ENCODE peak calls at places on chromosomes 11 and 22, in four cellular contexts. One of them, this sample, is unnamed.

GRCh38 chr11:66727282-66727882 is 1.6 kb downstream of the SPTBN2 start:
- DNase-seq in AG04449: no peak
- DNase-seq in stimulated activated CD4-positive, alpha-beta T cell treated with anti-CD3 and anti-CD28 coated beads, Interleukin-15, amount 100 ng/mL, for 1 hour: no peak
- DNase-seq in WERI-Rb-1: peak
- DNase-seq in this sample: peak

GRCh38 chr22:27213766-27214581 is 556.6 kb downstream of the MIAT start:
- DNase-seq in AG04449: no peak
- DNase-seq in WERI-Rb-1: no peak
- DNase-seq in stimulated activated CD4-positive, alpha-beta T cell treated with anti-CD3 and anti-CD28 coated beads, Interleukin-15, amount 100 ng/mL, for 1 hour: no peak
- DNase-seq in this sample: no peak

GRCh38 chr11:125251956-125252355 is 87.4 kb downstream of the PKNOX2 start:
- DNase-seq in WERI-Rb-1: no peak
- DNase-seq in stimulated activated CD4-positive, alpha-beta T cell treated with anti-CD3 and anti-CD28 coated beads, Interleukin-15, amount 100 ng/mL, for 1 hour: no peak
- DNase-seq in AG04449: no peak
- DNase-seq in this sample: no peak

GRCh38 chr11:65488273-65489058 is 10.4 kb upstream of the MALAT1 start:
- DNase-seq in stimulated activated CD4-positive, alpha-beta T cell treated with anti-CD3 and anti-CD28 coated beads, Interleukin-15, amount 100 ng/mL, for 1 hour: no peak
- DNase-seq in WERI-Rb-1: no peak
- DNase-seq in AG04449: no peak
- DNase-seq in this sample: peak

GRCh38 chr11:79807506-79807905 is 366.7 kb upstream of the TENM4 start:
- DNase-seq in AG04449: no peak
- DNase-seq in stimulated activated CD4-positive, alpha-beta T cell treated with anti-CD3 and anti-CD28 coated beads, Interleukin-15, amount 100 ng/mL, for 1 hour: no peak
- DNase-seq in WERI-Rb-1: no peak
- DNase-seq in this sample: no peak

GRCh38 chr22:26690654-26691376 is 33.4 kb downstream of the MIAT start:
- DNase-seq in WERI-Rb-1: no peak
- DNase-seq in AG04449: no peak
- DNase-seq in stimulated activated CD4-positive, alpha-beta T cell treated with anti-CD3 and anti-CD28 coated beads, Interleukin-15, amount 100 ng/mL, for 1 hour: no peak
- DNase-seq in this sample: peak

GRCh38 chr22:33971561-33971961 is 51.3 kb upstream of the LARGE1 start:
- DNase-seq in AG04449: no peak
- DNase-seq in stimulated activated CD4-positive, alpha-beta T cell treated with anti-CD3 and anti-CD28 coated beads, Interleukin-15, amount 100 ng/mL, for 1 hour: no peak
- DNase-seq in WERI-Rb-1: no peak
- DNase-seq in this sample: peak

GRCh38 chr22:40960137-40960536 is 9.0 kb downstream of the RBX1 start:
- DNase-seq in WERI-Rb-1: no peak
- DNase-seq in AG04449: no peak
- DNase-seq in stimulated activated CD4-positive, alpha-beta T cell treated with anti-CD3 and anti-CD28 coated beads, Interleukin-15, amount 100 ng/mL, for 1 hour: no peak
- DNase-seq in this sample: no peak

GRCh38 chr11:44072757-44073658 is 6.9 kb downstream of the ACCS start:
- DNase-seq in stimulated activated CD4-positive, alpha-beta T cell treated with anti-CD3 and anti-CD28 coated beads, Interleukin-15, amount 100 ng/mL, for 1 hour: no peak
- DNase-seq in AG04449: no peak
- DNase-seq in WERI-Rb-1: no peak
- DNase-seq in this sample: no peak

GRCh38 chr11:12606597-12606996 is 67.6 kb upstream of the TEAD1 start:
- DNase-seq in WERI-Rb-1: no peak
- DNase-seq in stimulated activated CD4-positive, alpha-beta T cell treated with anti-CD3 and anti-CD28 coated beads, Interleukin-15, amount 100 ng/mL, for 1 hour: no peak
- DNase-seq in AG04449: peak
- DNase-seq in this sample: peak

GRCh38 chr22:44192098-44192810 is 11.5 kb downstream of the PARVG start:
- DNase-seq in AG04449: no peak
- DNase-seq in WERI-Rb-1: peak
- DNase-seq in stimulated activated CD4-positive, alpha-beta T cell treated with anti-CD3 and anti-CD28 coated beads, Interleukin-15, amount 100 ng/mL, for 1 hour: no peak
- DNase-seq in this sample: peak

GRCh38 chr11:61009392-61010275 is 38.2 kb downstream of the CD6 start:
- DNase-seq in WERI-Rb-1: no peak
- DNase-seq in stimulated activated CD4-positive, alpha-beta T cell treated with anti-CD3 and anti-CD28 coated beads, Interleukin-15, amount 100 ng/mL, for 1 hour: no peak
- DNase-seq in AG04449: no peak
- DNase-seq in this sample: no peak

GRCh38 chr11:80606726-80607125 is 1165.9 kb upstream of the TENM4 start:
- DNase-seq in AG04449: no peak
- DNase-seq in WERI-Rb-1: no peak
- DNase-seq in stimulated activated CD4-positive, alpha-beta T cell treated with anti-CD3 and anti-CD28 coated beads, Interleukin-15, amount 100 ng/mL, for 1 hour: no peak
- DNase-seq in this sample: no peak